ENCODE peak calls at places on chromosomes 13 and 19, in ten cellular contexts. J is activated T-cell treated with anti-CD3 and anti-CD28 coated beads, Interleukin-2, amount 50 U/mL, for 72 hours; P is GOT3; D is effector memory CD4-positive, alpha-beta T cell; I is HTR-8/SVneo; B is NCI-H774; Q is LoVo; V is activated naive CD8-positive, alpha-beta T cell treated with anti-CD3 and anti-CD28 coated beads, Interleukin-2, amount 50 U/mL, for 24 hours; E is IMR-90; R is stimulated activated CD8-positive, alpha-beta memory T cell treated with anti-CD3 and anti-CD28 coated beads, Interleukin-7, amount 100 ng/mL, for 48 hours. C is an unnamed sample.

GRCh38 chr19:5145521-5146511 is 176.9 kb downstream of the KDM4B start:
- DNase-seq in J (no peak), P (no peak), D (no peak), I (no peak), B (no peak), Q (no peak), V (no peak), E (no peak), R (no peak), C (no peak)

GRCh38 chr19:18590273-18591272 is 2.0 kb downstream of the REX1BD start:
- DNase-seq in J (no peak), P (no peak), D (no peak), I (no peak), B (no peak), Q (no peak), V (no peak), E (peak; percentile 57), R (no peak), C (peak; percentile 87)

GRCh38 chr13:75757336-75757735 is 121.2 kb downstream of the LMO7 start:
- DNase-seq in J (no peak), P (no peak), D (no peak), I (no peak), B (no peak), Q (no peak), V (no peak), E (no peak), R (no peak), C (no peak)

GRCh38 chr19:35843676-35844481 is 8.4 kb downstream of the NPHS1 start:
- DNase-seq in J (no peak), P (no peak), D (no peak), I (no peak), B (peak; percentile 60), Q (no peak), V (peak; percentile 21), E (no peak), R (no peak), C (no peak)

GRCh38 chr19:14091086-14091884 is 734 bp upstream of the SAMD1 start:
- DNase-seq in J (peak; percentile 84), P (peak; percentile 67), D (no peak), I (peak; percentile 80), B (no peak), Q (peak; percentile 74), V (peak; percentile 78), E (peak; percentile 64), R (peak; percentile 57), C (peak; percentile 81)

GRCh38 chr13:76878043-76878442 is 8.2 kb downstream of the KCTD12 start:
- DNase-seq in J (no peak), P (no peak), D (no peak), I (no peak), B (no peak), Q (no peak), V (no peak), E (no peak), R (no peak), C (no peak)

GRCh38 chr19:29708553-29709439 is 6.3 kb downstream of the C19orf12 start:
- DNase-seq in J (no peak), P (no peak), D (no peak), I (no peak), B (no peak), Q (no peak), V (no peak), E (no peak), R (no peak), C (no peak)

GRCh38 chr13:90562388-90562787 is 785.1 kb upstream of the MIR17HG start:
- DNase-seq in J (no peak), P (no peak), D (no peak), I (no peak), B (no peak), Q (no peak), V (no peak), E (no peak), R (no peak), C (no peak)

GRCh38 chr19:47598407-47599349 is 10.3 kb upstream of the BICRA start:
- DNase-seq in J (no peak), P (peak; percentile 33), D (no peak), I (peak; percentile 91), B (no peak), Q (peak; percentile 87), V (no peak), E (peak; percentile 96), R (no peak), C (peak; percentile 53)

GRCh38 chr13:97456047-97456446 is 22.1 kb downstream of the RAP2A start:
- DNase-seq in J (no peak), P (no peak), D (no peak), I (no peak), B (no peak), Q (no peak), V (no peak), E (no peak), R (no peak), C (no peak)

GRCh38 chr19:19459707-19460251 is 54.3 kb downstream of the GATAD2A start:
- DNase-seq in J (peak; percentile 70), P (no peak), D (peak; percentile 64), I (no peak), B (no peak), Q (no peak), V (peak; percentile 66), E (peak; percentile 87), R (peak; percentile 70), C (peak; percentile 73)

GRCh38 chr13:84126671-84127171 is 244.4 kb upstream of the SLITRK1 start:
- DNase-seq in J (peak; percentile 25), P (no peak), D (no peak), I (no peak), B (peak; percentile 56), Q (no peak), V (peak; percentile 11), E (no peak), R (peak; percentile 8), C (no peak)

GRCh38 chr13:91078093-91078679 is 269.3 kb upstream of the MIR17HG start:
- DNase-seq in J (no peak), P (no peak), D (no peak), I (no peak), B (no peak), Q (peak; percentile 8), V (no peak), E (no peak), R (no peak), C (no peak)

GRCh38 chr19:17948967-17949930 is 16.4 kb downstream of the CCDC124 start:
- DNase-seq in J (no peak), P (no peak), D (no peak), I (no peak), B (no peak), Q (no peak), V (peak; percentile 44), E (no peak), R (no peak), C (peak; percentile 29)

GRCh38 chr13:105962080-105962479 is 573.4 kb downstream of the EFNB2 start:
- DNase-seq in J (no peak), P (no peak), D (no peak), I (no peak), B (no peak), Q (no peak), V (no peak), E (no peak), R (no peak), C (no peak)

GRCh38 chr19:48741222-48741999 is 1.0 kb upstream of the RASIP1 start:
- DNase-seq in J (peak; percentile 68), P (no peak), D (no peak), I (peak; percentile 36), B (no peak), Q (peak; percentile 46), V (peak; percentile 59), E (no peak), R (peak; percentile 16), C (peak; percentile 65)

GRCh38 chr19:932647-933552 is 7.1 kb downstream of the ARID3A start:
- DNase-seq in J (no peak), P (no peak), D (no peak), I (peak; percentile 80), B (no peak), Q (no peak), V (peak; percentile 41), E (peak; percentile 94), R (no peak), C (peak; percentile 89)

GRCh38 chr13:29369060-29369743 is 226.3 kb downstream of the SLC7A1 start:
- DNase-seq in J (no peak), P (no peak), D (no peak), I (peak; percentile 17), B (peak; percentile 1), Q (peak; percentile 8), V (no peak), E (peak; percentile 34), R (no peak), C (no peak)

GRCh38 chr13:111906306-111906705 is 160.6 kb upstream of the SOX1 start:
- DNase-seq in J (no peak), P (no peak), D (no peak), I (no peak), B (no peak), Q (no peak), V (no peak), E (no peak), R (no peak), C (no peak)

GRCh38 chr19:42051166-42052115 is 18.6 kb downstream of the GRIK5 start:
- DNase-seq in J (peak; percentile 71), P (no peak), D (no peak), I (no peak), B (no peak), Q (peak; percentile 25), V (peak; percentile 24), E (no peak), R (peak; percentile 67), C (no peak)

GRCh38 chr19:53545271-53546065 is 7.5 kb downstream of the ZNF331 start:
- DNase-seq in J (no peak), P (no peak), D (no peak), I (peak; percentile 36), B (no peak), Q (peak; percentile 28), V (no peak), E (peak; percentile 80), R (no peak), C (peak; percentile 50)

C was measured in 8988T.